ENCODE peak calls at places on chromosomes 6 and 20, in four cellular contexts. I is MM.1S, B is bronchial epithelial cell, W is upper lobe of right lung. S is an unnamed sample.

GRCh38 chr6:129309154-129309553 is 400.8 kb downstream of the ARHGAP18 start:
- DNase-seq in I (no peak), W (no peak), B (no peak), S (no peak)

GRCh38 chr6:95431637-95432228 is 145.6 kb upstream of the MANEA start:
- DNase-seq in W (no peak), I (peak; percentile 42), B (peak; percentile 50), S (peak; percentile 45)

GRCh38 chr6:130293800-130294199 is 71.0 kb upstream of the SAMD3 start:
- DNase-seq in I (peak; percentile 55), B (peak; percentile 57), W (no peak), S (peak; percentile 66)

GRCh38 chr20:22346716-22347115 is 237.7 kb downstream of the FOXA2 start:
- DNase-seq in B (peak; percentile 71), I (no peak), W (no peak), S (no peak)

GRCh38 chr20:40628877-40629276 is 60.2 kb downstream of the MAFB start:
- DNase-seq in W (no peak), B (no peak), I (no peak), S (peak; percentile 84)

GRCh38 chr20:48574383-48574782 is 253.4 kb downstream of the PREX1 start:
- DNase-seq in I (no peak), B (peak; percentile 3), W (no peak), S (peak; percentile 13)

GRCh38 chr6:91132461-91132860 is 545.6 kb upstream of the MAP3K7 start:
- DNase-seq in I (no peak), B (peak; percentile 71), W (no peak), S (peak; percentile 64)

GRCh38 chr6:35203680-35204079 is 10.1 kb upstream of the SCUBE3 start:
- DNase-seq in W (no peak), I (no peak), B (no peak), S (no peak)

GRCh38 chr6:89351632-89352328 is 742 bp downstream of the UBE2J1 start:
- DNase-seq in B (peak; percentile 12), I (no peak), W (no peak), S (no peak)

GRCh38 chr6:87203448-87204023 is 48.2 kb downstream of the ZNF292 start:
- DNase-seq in B (no peak), I (no peak), W (no peak), S (no peak)

GRCh38 chr20:39302312-39302711 is 340.2 kb downstream of the DHX35 start:
- DNase-seq in B (no peak), W (no peak), I (no peak), S (no peak)

GRCh38 chr20:62875419-62876355 is 14.1 kb upstream of the TCFL5 start:
- DNase-seq in W (no peak), I (no peak), B (peak; percentile 42), S (peak; percentile 82)

GRCh38 chr6:36204068-36204753 is 7.7 kb downstream of the BRPF3 start:
- DNase-seq in B (no peak), W (no peak), I (no peak), S (no peak)

GRCh38 chr20:21435576-21435975 is 38.2 kb upstream of the NKX2-4 start:
- DNase-seq in W (no peak), B (no peak), I (no peak), S (no peak)

GRCh38 chr20:1685304-1686052 is 27.9 kb upstream of the SIRPG start:
- DNase-seq in B (no peak), I (no peak), W (no peak), S (no peak)

GRCh38 chr20:31717478-31717946 is 5.2 kb downstream of the BCL2L1 start:
- DNase-seq in I (peak; percentile 68), B (no peak), W (no peak), S (no peak)

GRCh38 chr20:48682529-48683385 is 145.0 kb downstream of the PREX1 start:
- DNase-seq in B (peak; percentile 17), W (peak; percentile 92), I (peak; percentile 69), S (peak; percentile 81)

GRCh38 chr6:110590821-110591351 is 114.5 kb upstream of the SLC22A16 start:
- DNase-seq in I (no peak), B (no peak), W (no peak), S (no peak)

GRCh38 chr6:41367700-41368099 is 32.3 kb downstream of the NCR2 start:
- DNase-seq in I (no peak), W (no peak), B (peak; percentile 47), S (peak; percentile 62)

GRCh38 chr20:57444394-57445048 is 53.3 kb downstream of the RBM38 start:
- DNase-seq in B (no peak), W (no peak), I (no peak), S (no peak)

GRCh38 chr6:56359201-56359899 is 112.0 kb upstream of the COL21A1 start:
- DNase-seq in W (no peak), I (peak; percentile 55), B (peak; percentile 70), S (peak; percentile 76)

GRCh38 chr20:1423625-1424106 is 30.8 kb upstream of the FKBP1A start:
- DNase-seq in W (no peak), B (peak; percentile 86), I (peak; percentile 41), S (peak; percentile 43)

GRCh38 chr20:1661542-1662299 is 4.1 kb upstream of the SIRPG start:
- DNase-seq in B (no peak), W (no peak), I (no peak), S (no peak)

GRCh38 chr6:33840064-33840926 is 36.5 kb upstream of the MLN start:
- DNase-seq in W (no peak), I (peak; percentile 53), B (peak; percentile 98), S (peak; percentile 99)

GRCh38 chr6:1667012-1667804 is 57.5 kb downstream of the FOXC1 start:
- DNase-seq in I (no peak), W (no peak), B (no peak), S (no peak)

GRCh38 chr6:79874531-79875132 is 72.7 kb downstream of the ELOVL4 start:
- DNase-seq in W (no peak), I (no peak), B (peak; percentile 77), S (peak; percentile 64)

GRCh38 chr6:122494665-122495272 is 23.2 kb upstream of the SERINC1 start:
- DNase-seq in B (peak; percentile 16), I (no peak), W (no peak), S (no peak)

GRCh38 chr6:11810039-11810541 is 31.5 kb upstream of the ADTRP start:
- DNase-seq in W (peak; percentile 81), I (no peak), B (peak; percentile 92), S (peak; percentile 98)

DNA sequence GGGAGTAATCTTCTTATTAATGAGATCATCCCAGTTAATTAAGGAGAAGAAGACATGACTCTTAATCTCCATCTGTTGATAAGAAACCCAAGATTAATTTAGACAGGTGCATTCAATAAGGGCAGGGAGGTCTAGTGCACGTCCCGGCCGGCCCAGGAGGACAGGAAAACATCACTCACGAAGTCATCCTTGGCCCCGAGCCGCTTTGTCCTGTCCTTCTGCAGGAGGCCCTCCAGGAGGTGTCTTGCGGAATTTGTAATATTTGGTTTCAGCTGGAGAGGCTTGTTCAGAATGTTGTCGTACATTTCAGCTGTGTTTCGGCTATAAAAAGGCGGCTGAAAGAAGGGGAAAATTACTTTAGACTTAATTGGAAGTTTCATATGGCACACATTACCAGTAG is 118.4 kb upstream of the SLC2A12 start:
- DNase-seq in W (no peak), I (no peak), B (no peak), S (no peak)
- TF ChIP-seq CTCF in W (no peak), I (no peak), B (no peak), S (peak; percentile 19)

GRCh38 chr20:24743641-24744040 is 205.4 kb upstream of the CST7 start:
- DNase-seq in B (no peak), W (no peak), I (no peak), S (no peak)

GRCh38 chr20:24747015-24747712 is 201.9 kb upstream of the CST7 start:
- DNase-seq in I (no peak), W (no peak), B (no peak), S (no peak)

GRCh38 chr20:24746351-24746685 is 202.8 kb upstream of the CST7 start:
- DNase-seq in W (no peak), B (peak; percentile 91), I (no peak), S (peak; percentile 93)

GRCh38 chr20:24745206-24745605 is 203.9 kb upstream of the CST7 start:
- DNase-seq in W (no peak), B (no peak), I (no peak), S (no peak)

DNA sequence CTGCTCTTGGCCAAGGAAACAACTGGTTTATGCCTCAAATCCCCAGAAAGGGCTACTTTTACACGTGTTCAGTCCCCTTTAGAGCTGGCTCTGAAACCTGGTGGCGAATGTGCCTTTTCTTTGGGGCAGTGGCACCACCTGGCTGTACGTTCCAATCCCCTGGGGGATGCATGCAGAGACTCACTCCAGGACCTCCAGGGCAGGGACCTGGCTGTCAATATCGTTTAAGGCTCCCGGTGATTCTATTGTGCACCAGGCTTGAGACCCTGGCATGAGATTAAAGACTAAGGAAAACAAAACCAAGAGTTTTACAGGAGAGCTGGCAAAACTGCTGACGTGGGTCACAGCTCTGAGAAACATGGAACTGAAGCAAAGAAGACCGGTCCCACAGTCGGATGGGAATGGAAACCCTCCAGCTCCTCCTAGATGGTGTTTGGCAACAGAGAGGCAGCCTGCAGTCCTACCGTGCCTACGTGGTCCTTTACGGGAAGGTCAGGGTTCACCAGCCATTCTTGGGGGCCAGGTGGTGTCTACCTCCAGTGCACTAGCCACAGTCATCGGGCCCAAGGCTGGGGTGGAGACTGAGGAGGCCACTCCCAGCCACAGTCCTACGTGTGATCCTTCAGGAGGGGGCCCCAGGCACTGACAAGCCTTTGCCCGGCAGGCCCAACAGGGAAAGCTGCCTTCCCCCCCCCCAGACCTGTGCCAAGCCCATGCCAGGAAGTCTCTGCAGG is 203.3 kb upstream of the CST7 start:
- DNase-seq in B (no peak), I (no peak), W (no peak), S (no peak)
- TF ChIP-seq CTCF in B (no peak), I (no peak), W (no peak), S (no peak)

GRCh38 chr6:45587229-45588060 is 209.7 kb upstream of the SUPT3H start:
- DNase-seq in W (no peak), I (no peak), B (peak; percentile 82), S (no peak)

GRCh38 chr6:45589367-45589766 is 211.6 kb upstream of the SUPT3H start:
- DNase-seq in W (no peak), B (peak; percentile 22), I (no peak), S (no peak)

GRCh38 chr6:45586216-45587171 is 208.8 kb upstream of the SUPT3H start:
- DNase-seq in W (no peak), I (no peak), B (peak; percentile 85), S (no peak)

DNA sequence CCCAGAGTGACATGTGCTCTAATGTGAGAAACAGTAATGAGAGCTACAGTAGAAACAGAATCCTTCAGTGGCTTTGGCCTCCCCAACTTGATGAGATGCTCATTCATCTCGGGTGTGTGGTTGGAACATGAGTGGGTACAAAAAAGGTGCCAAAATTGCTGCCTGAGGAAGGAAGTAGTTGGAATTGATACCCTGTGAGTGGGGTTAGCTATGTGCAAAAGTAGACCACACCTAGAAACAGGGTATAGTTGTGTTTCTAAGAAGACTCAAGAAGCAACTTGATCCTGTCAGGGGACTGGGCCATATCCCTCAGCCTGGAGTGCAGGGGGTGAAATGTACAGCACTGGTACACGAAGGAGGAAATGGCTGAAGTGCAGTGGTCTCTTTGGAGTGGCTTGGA is 206.4 kb upstream of the SUPT3H start:
- DNase-seq in W (no peak), B (no peak), I (no peak), S (no peak)
- TF ChIP-seq CTCF in W (no peak), B (no peak), I (no peak), S (no peak)

GRCh38 chr20:34302723-34303528 is at the start of gene AHCY:
- DNase-seq in I (peak; percentile 96), W (peak; percentile 99), B (peak; percentile 98), S (peak; percentile 98)

GRCh38 chr20:34300809-34301586 is 2.2 kb downstream of the AHCY start:
- DNase-seq in W (no peak), B (no peak), I (no peak), S (no peak)

GRCh38 chr20:34301587-34302311 is 1.4 kb downstream of the AHCY start:
- DNase-seq in I (no peak), B (no peak), W (no peak), S (no peak)

GRCh38 chr20:34299925-34300806 is 3.0 kb downstream of the AHCY start:
- DNase-seq in W (no peak), B (peak; percentile 59), I (no peak), S (peak; percentile 33)

GRCh38 chr20:34302312-34302722 is 838 bp downstream of the AHCY start:
- DNase-seq in I (peak; percentile 32), W (no peak), B (peak; percentile 42), S (no peak)
- TF ChIP-seq CTCF in I (peak; percentile 11), W (no peak), B (no peak), S (no peak)